ENCODE peak calls at places on chromosomes 3 and 15, in eight cellular contexts. One of them, this sample, is unnamed.

GRCh38 chr15:62464705-62465104 is 299.6 kb upstream of the C2CD4B start:
- DNase-seq in dorsolateral prefrontal cortex: no peak
- DNase-seq in CD8-positive, alpha-beta memory T cell: no peak
- DNase-seq in CD8-positive, alpha-beta T cell: no peak
- DNase-seq in astrocyte: peak; percentile 60
- DNase-seq in left lung: no peak
- DNase-seq in caudate nucleus: no peak
- DNase-seq in AG04450: no peak
- DNase-seq in this sample: no peak

GRCh38 chr15:96992817-96993216 is 662.3 kb downstream of the NR2F2 start:
- DNase-seq in dorsolateral prefrontal cortex: no peak
- DNase-seq in CD8-positive, alpha-beta memory T cell: no peak
- DNase-seq in CD8-positive, alpha-beta T cell: no peak
- DNase-seq in astrocyte: no peak
- DNase-seq in left lung: no peak
- DNase-seq in caudate nucleus: no peak
- DNase-seq in AG04450: no peak
- DNase-seq in this sample: no peak

GRCh38 chr15:90760661-90761232 is 43.6 kb downstream of the BLM start:
- DNase-seq in dorsolateral prefrontal cortex: no peak
- DNase-seq in CD8-positive, alpha-beta memory T cell: no peak
- DNase-seq in CD8-positive, alpha-beta T cell: no peak
- DNase-seq in astrocyte: no peak
- DNase-seq in left lung: no peak
- DNase-seq in caudate nucleus: no peak
- DNase-seq in AG04450: no peak
- DNase-seq in this sample: no peak

GRCh38 chr3:66486646-66487045 is 14.2 kb downstream of the LRIG1 start:
- DNase-seq in dorsolateral prefrontal cortex: no peak
- DNase-seq in CD8-positive, alpha-beta memory T cell: no peak
- DNase-seq in CD8-positive, alpha-beta T cell: no peak
- DNase-seq in astrocyte: peak; percentile 92
- DNase-seq in left lung: no peak
- DNase-seq in caudate nucleus: no peak
- DNase-seq in AG04450: peak; percentile 69
- DNase-seq in this sample: no peak

GRCh38 chr3:147943265-147943945 is 534.2 kb downstream of the ZIC1 start:
- DNase-seq in dorsolateral prefrontal cortex: no peak
- DNase-seq in CD8-positive, alpha-beta memory T cell: no peak
- DNase-seq in CD8-positive, alpha-beta T cell: no peak
- DNase-seq in astrocyte: peak; percentile 96
- DNase-seq in left lung: no peak
- DNase-seq in caudate nucleus: no peak
- DNase-seq in AG04450: peak; percentile 71
- DNase-seq in this sample: no peak

GRCh38 chr15:50181983-50182232 is at the start of gene SLC27A2:
- DNase-seq in dorsolateral prefrontal cortex: no peak
- DNase-seq in CD8-positive, alpha-beta memory T cell: no peak
- DNase-seq in CD8-positive, alpha-beta T cell: no peak
- DNase-seq in astrocyte: no peak
- DNase-seq in left lung: peak; percentile 89
- DNase-seq in caudate nucleus: no peak
- DNase-seq in AG04450: no peak
- DNase-seq in this sample: peak; percentile 76

GRCh38 chr3:99543796-99544195 is 94.6 kb upstream of the COL8A1 start:
- DNase-seq in dorsolateral prefrontal cortex: no peak
- DNase-seq in CD8-positive, alpha-beta memory T cell: no peak
- DNase-seq in CD8-positive, alpha-beta T cell: no peak
- DNase-seq in astrocyte: no peak
- DNase-seq in left lung: no peak
- DNase-seq in caudate nucleus: no peak
- DNase-seq in AG04450: no peak
- DNase-seq in this sample: no peak

GRCh38 chr15:99296386-99296785 is 45.1 kb downstream of the LRRC28 start:
- DNase-seq in dorsolateral prefrontal cortex: no peak
- DNase-seq in CD8-positive, alpha-beta memory T cell: no peak
- DNase-seq in CD8-positive, alpha-beta T cell: no peak
- DNase-seq in astrocyte: peak; percentile 50
- DNase-seq in left lung: no peak
- DNase-seq in caudate nucleus: no peak
- DNase-seq in AG04450: no peak
- DNase-seq in this sample: no peak

GRCh38 chr3:4746241-4746958 is 232.8 kb upstream of the BHLHE40 start:
- DNase-seq in dorsolateral prefrontal cortex: no peak
- DNase-seq in CD8-positive, alpha-beta memory T cell: no peak
- DNase-seq in CD8-positive, alpha-beta T cell: no peak
- DNase-seq in astrocyte: peak; percentile 71
- DNase-seq in left lung: no peak
- DNase-seq in caudate nucleus: no peak
- DNase-seq in AG04450: no peak
- DNase-seq in this sample: no peak

GRCh38 chr3:58536501-58537411 is at the start of gene ACOX2:
- DNase-seq in dorsolateral prefrontal cortex: peak; percentile 48
- DNase-seq in CD8-positive, alpha-beta memory T cell: no peak
- DNase-seq in CD8-positive, alpha-beta T cell: no peak
- DNase-seq in astrocyte: peak; percentile 59
- DNase-seq in left lung: peak; percentile 84
- DNase-seq in caudate nucleus: no peak
- DNase-seq in AG04450: no peak
- DNase-seq in this sample: peak; percentile 88

GRCh38 chr15:29821416-29822099 is 710 bp downstream of the TJP1 start:
- DNase-seq in dorsolateral prefrontal cortex: peak; percentile 23
- DNase-seq in CD8-positive, alpha-beta memory T cell: no peak
- DNase-seq in CD8-positive, alpha-beta T cell: no peak
- DNase-seq in astrocyte: peak; percentile 82
- DNase-seq in left lung: peak; percentile 86
- DNase-seq in caudate nucleus: no peak
- DNase-seq in AG04450: peak; percentile 49
- DNase-seq in this sample: peak; percentile 85

GRCh38 chr3:2166552-2166951 is 67.9 kb downstream of the CNTN4 start:
- DNase-seq in dorsolateral prefrontal cortex: no peak
- DNase-seq in CD8-positive, alpha-beta memory T cell: no peak
- DNase-seq in CD8-positive, alpha-beta T cell: no peak
- DNase-seq in astrocyte: no peak
- DNase-seq in left lung: no peak
- DNase-seq in caudate nucleus: no peak
- DNase-seq in AG04450: no peak
- DNase-seq in this sample: no peak

GRCh38 chr15:34336947-34337556 is 529 bp downstream of the SLC12A6 start:
- DNase-seq in dorsolateral prefrontal cortex: peak; percentile 40
- DNase-seq in CD8-positive, alpha-beta memory T cell: no peak
- DNase-seq in CD8-positive, alpha-beta T cell: no peak
- DNase-seq in astrocyte: no peak
- DNase-seq in left lung: peak; percentile 24
- DNase-seq in caudate nucleus: no peak
- DNase-seq in AG04450: no peak
- DNase-seq in this sample: no peak
- H3K27ac ChIP-seq in dorsolateral prefrontal cortex: peak overlapping the region; percentile 91
- H3K27ac ChIP-seq in CD8-positive, alpha-beta memory T cell: peak overlapping the region; percentile 85
- H3K27ac ChIP-seq in CD8-positive, alpha-beta T cell: peak overlapping the region; percentile 80
- H3K27ac ChIP-seq in astrocyte: peak overlapping the region; percentile 78
- H3K27ac ChIP-seq in left lung: peak overlapping the region; percentile 87
- H3K27ac ChIP-seq in caudate nucleus: peak overlapping the region; percentile 96
- H3K27ac ChIP-seq in AG04450: peak overlapping the region; percentile 4
- H3K27ac ChIP-seq in this sample: peak overlapping the region; percentile 90

GRCh38 chr3:71399478-71399877 is 184.1 kb downstream of the FOXP1 start:
- DNase-seq in dorsolateral prefrontal cortex: no peak
- DNase-seq in CD8-positive, alpha-beta memory T cell: no peak
- DNase-seq in CD8-positive, alpha-beta T cell: no peak
- DNase-seq in astrocyte: no peak
- DNase-seq in left lung: no peak
- DNase-seq in caudate nucleus: no peak
- DNase-seq in AG04450: no peak
- DNase-seq in this sample: no peak

GRCh38 chr3:71398157-71398836 is 185.2 kb downstream of the FOXP1 start:
- DNase-seq in dorsolateral prefrontal cortex: no peak
- DNase-seq in CD8-positive, alpha-beta memory T cell: no peak
- DNase-seq in CD8-positive, alpha-beta T cell: no peak
- DNase-seq in astrocyte: peak; percentile 23
- DNase-seq in left lung: no peak
- DNase-seq in caudate nucleus: no peak
- DNase-seq in AG04450: no peak
- DNase-seq in this sample: no peak

GRCh38 chr3:71395470-71395869 is 188.1 kb downstream of the FOXP1 start:
- DNase-seq in dorsolateral prefrontal cortex: no peak
- DNase-seq in CD8-positive, alpha-beta memory T cell: no peak
- DNase-seq in CD8-positive, alpha-beta T cell: no peak
- DNase-seq in astrocyte: peak; percentile 22
- DNase-seq in left lung: no peak
- DNase-seq in caudate nucleus: no peak
- DNase-seq in AG04450: no peak
- DNase-seq in this sample: no peak

GRCh38 chr3:71395927-71396695 is 187.4 kb downstream of the FOXP1 start:
- DNase-seq in dorsolateral prefrontal cortex: no peak
- DNase-seq in CD8-positive, alpha-beta memory T cell: no peak
- DNase-seq in CD8-positive, alpha-beta T cell: no peak
- DNase-seq in astrocyte: peak; percentile 52
- DNase-seq in left lung: no peak
- DNase-seq in caudate nucleus: no peak
- DNase-seq in AG04450: no peak
- DNase-seq in this sample: no peak

GRCh38 chr3:71397046-71397445 is 186.5 kb downstream of the FOXP1 start:
- DNase-seq in dorsolateral prefrontal cortex: no peak
- DNase-seq in CD8-positive, alpha-beta memory T cell: no peak
- DNase-seq in CD8-positive, alpha-beta T cell: no peak
- DNase-seq in astrocyte: no peak
- DNase-seq in left lung: no peak
- DNase-seq in caudate nucleus: no peak
- DNase-seq in AG04450: no peak
- DNase-seq in this sample: no peak
- H3K27ac ChIP-seq in dorsolateral prefrontal cortex: no peak overlapping the region
- H3K27ac ChIP-seq in CD8-positive, alpha-beta memory T cell: no peak overlapping the region
- H3K27ac ChIP-seq in CD8-positive, alpha-beta T cell: no peak overlapping the region
- H3K27ac ChIP-seq in astrocyte: no peak overlapping the region
- H3K27ac ChIP-seq in left lung: no peak overlapping the region
- H3K27ac ChIP-seq in caudate nucleus: no peak overlapping the region
- H3K27ac ChIP-seq in AG04450: no peak overlapping the region
- H3K27ac ChIP-seq in this sample: no peak overlapping the region

DNA sequence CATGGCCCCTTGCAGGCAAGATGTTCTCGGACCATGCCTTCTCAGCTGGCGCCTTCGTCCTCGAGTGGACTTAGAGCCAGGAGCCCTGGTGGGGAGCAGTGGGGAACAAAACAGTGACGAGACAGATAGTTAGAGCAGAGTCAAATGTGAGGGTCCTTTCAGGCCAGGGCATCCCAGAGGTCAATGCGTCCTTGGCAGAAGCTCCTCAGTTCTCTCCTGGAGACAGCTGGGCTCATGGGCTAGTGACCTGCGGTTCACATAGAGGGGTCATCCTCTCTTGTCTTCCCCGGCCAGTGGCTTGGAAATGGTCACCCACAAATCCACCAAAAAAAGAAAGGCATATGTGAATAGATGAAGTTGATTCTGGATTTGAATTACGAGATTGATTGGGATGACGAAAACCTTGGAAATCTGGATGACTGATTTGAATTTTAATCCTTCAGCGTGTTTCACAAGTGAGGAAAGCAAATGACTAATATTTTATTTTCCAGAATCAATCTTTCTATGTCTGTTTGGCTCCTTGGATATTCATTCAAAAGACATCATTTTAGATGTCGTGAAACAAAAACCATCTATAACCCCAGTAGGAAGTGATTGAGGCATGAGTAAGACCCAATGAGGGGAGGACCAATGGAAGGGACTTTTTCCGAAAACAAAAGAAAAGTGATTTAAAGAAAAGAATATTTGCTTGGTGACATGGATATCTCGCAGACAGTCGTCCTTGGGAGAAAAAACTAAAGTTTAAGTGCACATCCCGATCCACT is 84.5 kb downstream of the ASB7 start:
- DNase-seq in dorsolateral prefrontal cortex: no peak
- DNase-seq in CD8-positive, alpha-beta memory T cell: no peak
- DNase-seq in CD8-positive, alpha-beta T cell: no peak
- DNase-seq in astrocyte: peak; percentile 90
- DNase-seq in left lung: no peak
- DNase-seq in caudate nucleus: no peak
- DNase-seq in AG04450: no peak
- DNase-seq in this sample: no peak
- H3K27ac ChIP-seq in dorsolateral prefrontal cortex: no peak overlapping the region
- H3K27ac ChIP-seq in CD8-positive, alpha-beta memory T cell: no peak overlapping the region
- H3K27ac ChIP-seq in CD8-positive, alpha-beta T cell: no peak overlapping the region
- H3K27ac ChIP-seq in astrocyte: peak overlapping the region; percentile 96
- H3K27ac ChIP-seq in left lung: peak overlapping the region; percentile 33
- H3K27ac ChIP-seq in caudate nucleus: no peak overlapping the region
- H3K27ac ChIP-seq in AG04450: peak overlapping the region; percentile 77
- H3K27ac ChIP-seq in this sample: no peak overlapping the region

DNA sequence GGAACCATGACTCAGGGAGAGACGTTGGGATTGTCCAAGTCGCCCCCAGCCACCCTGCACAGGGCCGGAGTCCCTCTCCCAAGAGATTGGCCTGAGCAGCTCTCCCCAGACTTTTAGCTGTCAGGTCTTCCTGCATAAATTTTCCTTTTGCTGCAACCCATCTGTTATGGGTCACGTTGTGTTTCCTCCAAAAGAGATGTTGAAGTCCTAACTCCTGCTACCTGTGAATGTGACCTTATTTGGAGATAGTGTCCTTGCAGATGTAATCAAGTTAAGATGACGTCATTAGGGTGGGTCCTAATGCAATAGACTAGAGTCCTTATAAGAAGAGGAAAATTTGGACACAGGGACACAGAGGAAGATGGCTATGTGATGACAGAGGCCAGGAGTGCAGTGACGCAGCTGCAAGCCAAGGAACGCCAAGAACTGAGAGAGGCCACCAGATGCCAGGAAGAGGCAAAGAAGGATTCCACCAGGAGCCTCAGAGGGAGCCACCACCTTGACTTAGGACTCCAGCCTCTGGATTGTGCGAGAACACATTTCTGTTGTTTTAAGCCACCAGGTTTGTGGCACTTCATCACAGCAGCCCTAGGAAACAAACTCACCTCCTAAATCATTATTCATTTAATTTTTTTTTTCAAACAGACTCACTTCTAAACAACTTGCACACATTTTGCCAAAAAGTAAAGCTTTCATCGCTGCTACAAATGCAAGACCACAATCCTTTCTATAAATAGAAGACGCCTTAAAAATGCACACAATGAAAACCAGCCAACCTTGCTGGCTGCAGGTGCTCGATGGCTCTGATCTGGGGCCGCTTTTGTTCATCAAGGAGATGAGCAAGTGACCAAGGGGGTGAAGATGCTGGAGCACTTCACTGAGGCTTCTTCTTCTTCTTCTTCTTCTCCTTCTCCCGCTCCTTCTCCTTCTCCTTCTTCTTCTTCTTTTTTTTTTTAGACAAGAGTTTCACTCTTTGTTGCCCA is 13.0 kb upstream of the SLC6A6 start:
- DNase-seq in dorsolateral prefrontal cortex: no peak
- DNase-seq in CD8-positive, alpha-beta memory T cell: no peak
- DNase-seq in CD8-positive, alpha-beta T cell: no peak
- DNase-seq in astrocyte: no peak
- DNase-seq in left lung: peak; percentile 39
- DNase-seq in caudate nucleus: no peak
- DNase-seq in AG04450: no peak
- DNase-seq in this sample: no peak
- H3K27ac ChIP-seq in dorsolateral prefrontal cortex: no peak overlapping the region
- H3K27ac ChIP-seq in CD8-positive, alpha-beta memory T cell: no peak overlapping the region
- H3K27ac ChIP-seq in CD8-positive, alpha-beta T cell: no peak overlapping the region
- H3K27ac ChIP-seq in astrocyte: no peak overlapping the region
- H3K27ac ChIP-seq in left lung: no peak overlapping the region
- H3K27ac ChIP-seq in caudate nucleus: no peak overlapping the region
- H3K27ac ChIP-seq in AG04450: no peak overlapping the region
- H3K27ac ChIP-seq in this sample: no peak overlapping the region

This sample was measured in upper lobe of right lung.